ENCODE peak calls at places on chromosomes 3 and 15, in nine cellular contexts. One of them, this sample, is unnamed.

GRCh38 chr3:41148446-41148845 is 50.9 kb upstream of the CTNNB1 start:
- DNase-seq in endothelial cell: no peak
- DNase-seq in AG09309: no peak
- DNase-seq in Calu3: no peak
- DNase-seq in cardiac fibroblast: no peak
- DNase-seq in GM13977: no peak
- DNase-seq in foreskin fibroblast: no peak
- DNase-seq in fibroblast of pulmonary artery: no peak
- DNase-seq in transverse colon: no peak
- DNase-seq in this sample: no peak

GRCh38 chr3:109098245-109098644 is 19.7 kb downstream of the MORC1 start:
- DNase-seq in endothelial cell: peak
- DNase-seq in AG09309: no peak
- DNase-seq in Calu3: peak
- DNase-seq in cardiac fibroblast: no peak
- DNase-seq in GM13977: no peak
- DNase-seq in foreskin fibroblast: no peak
- DNase-seq in fibroblast of pulmonary artery: no peak
- DNase-seq in transverse colon: peak
- DNase-seq in this sample: no peak

GRCh38 chr15:29885183-29885582 is 62.9 kb upstream of the TJP1 start:
- DNase-seq in endothelial cell: no peak
- DNase-seq in AG09309: no peak
- DNase-seq in Calu3: no peak
- DNase-seq in cardiac fibroblast: no peak
- DNase-seq in GM13977: no peak
- DNase-seq in foreskin fibroblast: no peak
- DNase-seq in fibroblast of pulmonary artery: no peak
- DNase-seq in transverse colon: no peak
- DNase-seq in this sample: no peak

GRCh38 chr3:55164191-55164590 is 236.3 kb upstream of the LRTM1 start:
- DNase-seq in endothelial cell: no peak
- DNase-seq in AG09309: no peak
- DNase-seq in Calu3: no peak
- DNase-seq in cardiac fibroblast: no peak
- DNase-seq in GM13977: no peak
- DNase-seq in foreskin fibroblast: no peak
- DNase-seq in fibroblast of pulmonary artery: no peak
- DNase-seq in transverse colon: no peak
- DNase-seq in this sample: no peak

GRCh38 chr3:26058774-26059455 is 269.0 kb downstream of the OXSM start:
- DNase-seq in endothelial cell: no peak
- DNase-seq in AG09309: no peak
- DNase-seq in Calu3: no peak
- DNase-seq in cardiac fibroblast: no peak
- DNase-seq in GM13977: no peak
- DNase-seq in foreskin fibroblast: no peak
- DNase-seq in fibroblast of pulmonary artery: no peak
- DNase-seq in transverse colon: no peak
- DNase-seq in this sample: no peak

GRCh38 chr3:187975571-187976360 is 178.2 kb upstream of the LPP start:
- DNase-seq in endothelial cell: no peak
- DNase-seq in AG09309: no peak
- DNase-seq in Calu3: no peak
- DNase-seq in cardiac fibroblast: no peak
- DNase-seq in GM13977: no peak
- DNase-seq in foreskin fibroblast: peak
- DNase-seq in fibroblast of pulmonary artery: no peak
- DNase-seq in transverse colon: no peak
- DNase-seq in this sample: no peak

GRCh38 chr3:168431436-168431835 is 335.7 kb upstream of the GOLIM4 start:
- DNase-seq in endothelial cell: no peak
- DNase-seq in AG09309: no peak
- DNase-seq in Calu3: no peak
- DNase-seq in cardiac fibroblast: no peak
- DNase-seq in GM13977: no peak
- DNase-seq in foreskin fibroblast: no peak
- DNase-seq in fibroblast of pulmonary artery: no peak
- DNase-seq in transverse colon: no peak
- DNase-seq in this sample: no peak

GRCh38 chr3:139793408-139793807 is 115.6 kb upstream of the NMNAT3 start:
- DNase-seq in endothelial cell: no peak
- DNase-seq in AG09309: no peak
- DNase-seq in Calu3: no peak
- DNase-seq in cardiac fibroblast: no peak
- DNase-seq in GM13977: no peak
- DNase-seq in foreskin fibroblast: no peak
- DNase-seq in fibroblast of pulmonary artery: no peak
- DNase-seq in transverse colon: no peak
- DNase-seq in this sample: no peak

GRCh38 chr3:33537135-33537534 is 96.9 kb upstream of the UBP1 start:
- DNase-seq in endothelial cell: no peak
- DNase-seq in AG09309: no peak
- DNase-seq in Calu3: no peak
- DNase-seq in cardiac fibroblast: peak
- DNase-seq in GM13977: no peak
- DNase-seq in foreskin fibroblast: no peak
- DNase-seq in fibroblast of pulmonary artery: peak
- DNase-seq in transverse colon: no peak
- DNase-seq in this sample: no peak

GRCh38 chr15:84638103-84638502 is 16.0 kb downstream of the WDR73 start:
- DNase-seq in endothelial cell: no peak
- DNase-seq in AG09309: no peak
- DNase-seq in Calu3: no peak
- DNase-seq in cardiac fibroblast: peak
- DNase-seq in GM13977: no peak
- DNase-seq in foreskin fibroblast: no peak
- DNase-seq in fibroblast of pulmonary artery: no peak
- DNase-seq in transverse colon: no peak
- DNase-seq in this sample: peak

GRCh38 chr3:160665784-160666526 is 11.0 kb upstream of the ARL14 start:
- DNase-seq in endothelial cell: no peak
- DNase-seq in AG09309: peak
- DNase-seq in Calu3: peak
- DNase-seq in cardiac fibroblast: peak
- DNase-seq in GM13977: peak
- DNase-seq in foreskin fibroblast: peak
- DNase-seq in fibroblast of pulmonary artery: peak
- DNase-seq in transverse colon: peak
- DNase-seq in this sample: peak

GRCh38 chr3:42867138-42867537 is 8.5 kb downstream of the CYP8B1 start:
- DNase-seq in endothelial cell: no peak
- DNase-seq in AG09309: no peak
- DNase-seq in Calu3: no peak
- DNase-seq in cardiac fibroblast: no peak
- DNase-seq in GM13977: no peak
- DNase-seq in foreskin fibroblast: no peak
- DNase-seq in fibroblast of pulmonary artery: no peak
- DNase-seq in transverse colon: no peak
- DNase-seq in this sample: no peak

GRCh38 chr3:8618950-8619349 is 25.6 kb downstream of the SSUH2 start:
- DNase-seq in endothelial cell: no peak
- DNase-seq in AG09309: no peak
- DNase-seq in Calu3: no peak
- DNase-seq in cardiac fibroblast: no peak
- DNase-seq in GM13977: no peak
- DNase-seq in foreskin fibroblast: no peak
- DNase-seq in fibroblast of pulmonary artery: no peak
- DNase-seq in transverse colon: no peak
- DNase-seq in this sample: no peak

GRCh38 chr15:52078876-52079700 is 33.5 kb downstream of the BCL2L10 start:
- DNase-seq in endothelial cell: peak
- DNase-seq in AG09309: no peak
- DNase-seq in Calu3: peak
- DNase-seq in cardiac fibroblast: peak
- DNase-seq in GM13977: peak
- DNase-seq in foreskin fibroblast: no peak
- DNase-seq in fibroblast of pulmonary artery: peak
- DNase-seq in transverse colon: peak
- DNase-seq in this sample: peak

GRCh38 chr3:15367059-15367458 is 34.7 kb upstream of the SH3BP5 start:
- DNase-seq in endothelial cell: no peak
- DNase-seq in AG09309: no peak
- DNase-seq in Calu3: no peak
- DNase-seq in cardiac fibroblast: peak
- DNase-seq in GM13977: no peak
- DNase-seq in foreskin fibroblast: no peak
- DNase-seq in fibroblast of pulmonary artery: peak
- DNase-seq in transverse colon: no peak
- DNase-seq in this sample: no peak

GRCh38 chr3:42518800-42519567 is 16.5 kb downstream of the VIPR1 start:
- DNase-seq in endothelial cell: peak
- DNase-seq in AG09309: no peak
- DNase-seq in Calu3: no peak
- DNase-seq in cardiac fibroblast: no peak
- DNase-seq in GM13977: no peak
- DNase-seq in foreskin fibroblast: no peak
- DNase-seq in fibroblast of pulmonary artery: no peak
- DNase-seq in transverse colon: no peak
- DNase-seq in this sample: no peak

DNA sequence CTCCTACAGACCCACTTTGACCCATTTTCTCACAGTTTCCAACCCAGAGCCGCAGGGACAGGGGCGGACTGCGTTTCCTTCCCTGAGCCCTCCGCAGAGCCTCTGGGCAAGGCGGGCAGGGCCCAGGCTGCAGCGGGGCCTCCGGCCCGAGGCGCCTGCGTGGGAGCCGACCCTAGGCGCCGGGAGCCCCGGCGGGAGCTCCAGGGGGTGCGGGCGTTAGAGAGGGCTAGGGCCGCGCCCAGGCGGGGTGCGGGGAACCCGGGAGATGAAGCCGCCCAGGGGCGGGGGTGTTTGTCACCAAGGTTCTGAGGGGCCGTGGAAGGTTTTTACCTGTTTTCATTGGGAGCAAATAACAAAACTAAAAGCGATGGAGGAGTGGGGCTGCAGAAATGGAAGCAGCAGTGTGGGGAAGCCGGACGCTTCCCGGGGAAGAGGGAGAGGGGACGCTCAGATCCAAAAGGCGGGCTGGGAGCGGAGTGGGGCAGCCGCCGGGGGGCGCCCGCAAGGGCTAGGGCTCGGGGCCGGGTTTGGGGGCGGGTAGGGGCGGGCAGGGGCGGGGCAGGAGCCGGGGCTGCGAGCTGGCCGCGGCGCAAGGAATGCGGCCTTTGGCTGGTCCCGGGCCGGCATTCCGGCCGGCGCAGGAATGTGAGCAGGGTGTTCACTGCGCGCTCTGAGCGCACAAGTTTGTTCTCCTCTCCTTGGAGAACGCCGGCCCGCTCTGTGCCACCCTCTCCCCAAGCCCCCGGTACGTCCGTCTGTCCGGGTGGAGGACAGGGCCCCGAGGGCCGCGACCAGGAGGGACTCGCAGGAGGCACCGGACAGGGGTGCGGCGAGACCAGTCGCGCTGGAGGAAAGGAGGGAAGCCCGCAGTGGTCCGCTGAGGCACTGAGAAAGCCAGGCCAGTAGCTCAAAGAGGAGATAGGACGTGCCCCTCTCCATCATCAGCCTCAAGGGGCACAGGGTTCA is 61.1 kb downstream of the AMOTL2 start:
- DNase-seq in endothelial cell: peak
- DNase-seq in AG09309: no peak
- DNase-seq in Calu3: peak
- DNase-seq in cardiac fibroblast: peak
- DNase-seq in GM13977: no peak
- DNase-seq in foreskin fibroblast: peak
- DNase-seq in fibroblast of pulmonary artery: peak
- DNase-seq in transverse colon: peak
- DNase-seq in this sample: no peak
- TF ChIP-seq CTCF in endothelial cell: peak
- TF ChIP-seq CTCF in AG09309: peak
- TF ChIP-seq CTCF in Calu3: peak
- TF ChIP-seq CTCF in cardiac fibroblast: peak
- TF ChIP-seq CTCF in GM13977: peak
- TF ChIP-seq CTCF in foreskin fibroblast: peak
- TF ChIP-seq CTCF in fibroblast of pulmonary artery: peak
- TF ChIP-seq CTCF in transverse colon: peak
- TF ChIP-seq CTCF in this sample: no peak

DNA sequence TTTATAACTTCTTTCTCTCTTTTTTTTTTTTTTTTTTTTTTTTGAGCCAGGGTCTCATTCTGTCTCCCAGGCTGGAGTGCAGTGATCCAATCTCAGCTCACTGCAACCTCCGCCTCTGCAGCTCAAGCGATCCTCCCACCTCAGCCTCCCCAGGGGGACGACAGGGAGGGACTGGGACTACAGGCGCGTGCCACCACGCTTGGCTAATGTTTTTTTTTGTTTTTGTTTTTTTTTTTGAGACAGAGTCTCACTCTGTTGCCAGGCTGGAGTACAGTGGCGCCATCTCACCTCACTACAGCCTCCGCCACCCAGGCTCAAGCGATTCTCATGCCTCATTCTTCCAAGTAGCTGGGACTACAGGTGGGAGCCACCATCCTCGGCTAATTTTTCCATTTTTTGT is 17.7 kb upstream of the PRKCI start:
- DNase-seq in endothelial cell: no peak
- DNase-seq in AG09309: no peak
- DNase-seq in Calu3: no peak
- DNase-seq in cardiac fibroblast: no peak
- DNase-seq in GM13977: no peak
- DNase-seq in foreskin fibroblast: no peak
- DNase-seq in fibroblast of pulmonary artery: no peak
- DNase-seq in transverse colon: no peak
- DNase-seq in this sample: no peak
- TF ChIP-seq CTCF in endothelial cell: no peak
- TF ChIP-seq CTCF in AG09309: no peak
- TF ChIP-seq CTCF in Calu3: no peak
- TF ChIP-seq CTCF in cardiac fibroblast: no peak
- TF ChIP-seq CTCF in GM13977: no peak
- TF ChIP-seq CTCF in foreskin fibroblast: no peak
- TF ChIP-seq CTCF in fibroblast of pulmonary artery: no peak
- TF ChIP-seq CTCF in transverse colon: no peak
- TF ChIP-seq CTCF in this sample: no peak

DNA sequence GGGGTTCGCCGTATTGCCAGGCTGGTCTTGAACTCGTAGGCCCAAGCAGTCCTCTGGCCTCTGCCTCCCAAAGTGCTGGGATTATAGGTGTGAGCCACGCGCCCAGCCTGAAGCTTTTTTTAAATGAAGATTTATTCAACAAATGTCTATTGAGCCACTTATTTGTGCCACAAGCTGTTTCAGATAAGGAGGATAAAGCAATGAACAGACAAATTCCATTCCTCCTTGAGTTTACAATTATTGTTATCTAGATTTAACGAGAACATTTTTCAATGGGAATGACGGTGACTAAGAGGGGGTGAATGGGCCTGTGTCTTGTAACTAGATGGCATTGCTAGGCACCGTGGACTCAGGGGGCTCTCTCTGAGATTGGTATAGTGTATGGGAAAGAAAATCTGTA is 10.2 kb downstream of the PPARG start:
- DNase-seq in endothelial cell: no peak
- DNase-seq in AG09309: no peak
- DNase-seq in Calu3: no peak
- DNase-seq in cardiac fibroblast: peak
- DNase-seq in GM13977: no peak
- DNase-seq in foreskin fibroblast: no peak
- DNase-seq in fibroblast of pulmonary artery: no peak
- DNase-seq in transverse colon: no peak
- DNase-seq in this sample: no peak
- TF ChIP-seq CTCF in endothelial cell: no peak
- TF ChIP-seq CTCF in AG09309: no peak
- TF ChIP-seq CTCF in Calu3: no peak
- TF ChIP-seq CTCF in cardiac fibroblast: no peak
- TF ChIP-seq CTCF in GM13977: no peak
- TF ChIP-seq CTCF in foreskin fibroblast: no peak
- TF ChIP-seq CTCF in fibroblast of pulmonary artery: no peak
- TF ChIP-seq CTCF in transverse colon: no peak
- TF ChIP-seq CTCF in this sample: no peak

GRCh38 chr3:18444597-18445420 is 19.7 kb upstream of the SATB1 start:
- DNase-seq in endothelial cell: peak
- DNase-seq in AG09309: no peak
- DNase-seq in Calu3: peak
- DNase-seq in cardiac fibroblast: peak
- DNase-seq in GM13977: peak
- DNase-seq in foreskin fibroblast: peak
- DNase-seq in fibroblast of pulmonary artery: peak
- DNase-seq in transverse colon: peak
- DNase-seq in this sample: peak
- TF ChIP-seq CTCF in endothelial cell: peak
- TF ChIP-seq CTCF in AG09309: peak
- TF ChIP-seq CTCF in Calu3: no peak
- TF ChIP-seq CTCF in cardiac fibroblast: peak
- TF ChIP-seq CTCF in GM13977: peak
- TF ChIP-seq CTCF in foreskin fibroblast: no peak
- TF ChIP-seq CTCF in fibroblast of pulmonary artery: peak
- TF ChIP-seq CTCF in transverse colon: peak
- TF ChIP-seq CTCF in this sample: no peak

This sample was measured in GM20000.